ENCODE peak calls at places on chromosomes 5 and 9, in five cellular contexts. W, I, Y, L and M are unnamed samples.

GRCh38 chr5:109911731-109912130 is 222.0 kb downstream of the MAN2A1 start:
- DNase-seq in L (no peak), I (no peak), Y (no peak), W (no peak), M (no peak)

GRCh38 chr9:106203832-106204516 is 509.6 kb downstream of the TMEM38B start:
- DNase-seq in W (no peak), I (no peak), Y (no peak), L (peak), M (peak)

GRCh38 chr5:143176048-143176447 is 227.4 kb downstream of the NR3C1 start:
- DNase-seq in I (no peak), Y (no peak), L (no peak), W (no peak), M (no peak)

GRCh38 chr5:154349621-154350020 is 96.2 kb upstream of the SAP30L start:
- DNase-seq in Y (no peak), I (no peak), L (no peak), W (no peak), M (no peak)

GRCh38 chr9:4567601-4568000 is 77.3 kb downstream of the SLC1A1 start:
- DNase-seq in I (no peak), W (no peak), L (no peak), Y (no peak), M (no peak)

GRCh38 chr9:102434545-102434944 is 560.6 kb upstream of the CYLC2 start:
- DNase-seq in I (no peak), W (no peak), Y (no peak), L (no peak), M (peak)

GRCh38 chr9:97046228-97046627 is 7.3 kb upstream of the CTSV start:
- DNase-seq in I (no peak), W (no peak), L (peak), Y (no peak), M (peak)

GRCh38 chr5:454936-455335 is 12.0 kb downstream of the EXOC3 start:
- DNase-seq in I (no peak), L (no peak), W (no peak), Y (no peak), M (no peak)

GRCh38 chr5:28369418-28369817 is 1331.0 kb upstream of the CDH9 start:
- DNase-seq in I (no peak), Y (no peak), W (no peak), L (no peak), M (no peak)

GRCh38 chr9:12718482-12719026 is 25.4 kb downstream of the TYRP1 start:
- DNase-seq in W (no peak), I (peak), L (peak), Y (peak), M (peak)

GRCh38 chr9:123072407-123072995 is 39.0 kb downstream of the GPR21 start:
- DNase-seq in W (no peak), I (no peak), Y (no peak), L (peak), M (peak)

GRCh38 chr9:2620876-2621677 is 510 bp upstream of the VLDLR start:
- DNase-seq in Y (peak), W (peak), I (peak), L (peak), M (peak)

GRCh38 chr9:73583590-73583989 is 431.9 kb downstream of the ANXA1 start:
- DNase-seq in Y (no peak), I (no peak), L (no peak), W (no peak), M (no peak)

GRCh38 chr5:43020294-43020711 is 19.8 kb downstream of the ANXA2R start:
- DNase-seq in L (no peak), I (no peak), W (no peak), Y (peak), M (peak)

GRCh38 chr5:83368317-83368716 is 103.2 kb upstream of the VCAN start:
- DNase-seq in W (no peak), I (no peak), L (no peak), Y (no peak), M (peak)

GRCh38 chr9:115291841-115292240 is 173.9 kb upstream of the TNC start:
- DNase-seq in L (no peak), Y (no peak), W (no peak), I (no peak), M (peak)

GRCh38 chr5:10460252-10460906 is 18.7 kb downstream of the ROPN1L start:
- DNase-seq in W (no peak), I (peak), Y (no peak), L (peak), M (no peak)

GRCh38 chr9:137374131-137374845 is 48.7 kb downstream of the EXD3 start:
- DNase-seq in I (no peak), Y (no peak), W (no peak), L (no peak), M (no peak)

GRCh38 chr9:100601216-100601615 is 23.3 kb downstream of the CAVIN4 start:
- DNase-seq in Y (peak), L (peak), W (peak), I (peak), M (peak)

GRCh38 chr9:24879591-24879990 is 333.9 kb upstream of the IZUMO3 start:
- DNase-seq in I (no peak), W (no peak), L (no peak), Y (no peak), M (no peak)

GRCh38 chr5:139481580-139482049 is 943 bp downstream of the STING1 start:
- DNase-seq in Y (no peak), W (no peak), L (no peak), I (no peak), M (no peak)

GRCh38 chr5:110784901-110785300 is 46.1 kb downstream of the SLC25A46 start:
- DNase-seq in I (no peak), Y (no peak), W (no peak), L (no peak), M (peak)

GRCh38 chr9:99977042-99977792 is 70.8 kb downstream of the STX17 start:
- DNase-seq in W (no peak), L (no peak), I (no peak), Y (no peak), M (no peak)

GRCh38 chr5:2748841-2749513 is 2.5 kb downstream of the IRX2 start:
- DNase-seq in Y (no peak), I (no peak), L (no peak), W (no peak), M (no peak)

GRCh38 chr9:33475357-33475756 is 1.6 kb upstream of the NOL6 start:
- DNase-seq in L (no peak), I (no peak), Y (no peak), W (no peak), M (no peak)

GRCh38 chr5:60541980-60542379 is 158.0 kb downstream of the DEPDC1B start:
- DNase-seq in W (no peak), L (no peak), I (no peak), Y (no peak), M (peak)

GRCh38 chr9:109252291-109252690 is 68.6 kb downstream of the EPB41L4B start:
- DNase-seq in Y (no peak), W (no peak), L (no peak), I (no peak), M (no peak)

GRCh38 chr5:177447066-177447610 is 524 bp downstream of the PRR7 start:
- DNase-seq in W (peak), Y (peak), L (peak), I (peak), M (peak)

GRCh38 chr5:115949096-115949495 is 13.2 kb upstream of the LVRN start:
- DNase-seq in I (no peak), L (no peak), Y (no peak), W (no peak), M (no peak)

GRCh38 chr5:40475546-40475945 is 204.2 kb upstream of the PTGER4 start:
- DNase-seq in L (no peak), W (no peak), I (no peak), Y (no peak), M (no peak)

GRCh38 chr5:151931260-151931659 is 6.6 kb upstream of the GLRA1 start:
- DNase-seq in W (no peak), L (no peak), I (no peak), Y (no peak), M (peak)

GRCh38 chr9:31236344-31236743 is 1148.1 kb upstream of the ACO1 start:
- DNase-seq in Y (no peak), W (no peak), I (no peak), L (no peak), M (no peak)